ENCODE peak calls at places on chromosomes 5 and 9, in nine cellular contexts. X, U, J, A, Z, S, Q, P and D are unnamed samples.

GRCh38 chr5:472076-472655 is 29.2 kb downstream of the EXOC3 start:
- DNase-seq in Q (peak), X (no peak), U (no peak), P (peak), J (peak), Z (peak), S (no peak), A (peak), D (no peak)

GRCh38 chr5:1544294-1545010 is 20.7 kb upstream of the LPCAT1 start:
- DNase-seq in Z (peak), X (no peak), Q (no peak), J (no peak), S (no peak), U (no peak), P (no peak), A (no peak), D (no peak)

GRCh38 chr5:93782978-93783377 is 41.6 kb upstream of the POU5F2 start:
- DNase-seq in U (peak), J (no peak), Q (no peak), Z (no peak), A (no peak), X (no peak), P (peak), S (no peak), D (no peak)

GRCh38 chr5:92017786-92018185 is 634.7 kb upstream of the ARRDC3 start:
- DNase-seq in S (no peak), A (no peak), J (no peak), X (peak), Z (no peak), P (peak), Q (no peak), U (peak), D (no peak)

GRCh38 chr9:133067813-133068212 is 6.0 kb downstream of the CEL start:
- DNase-seq in A (no peak), Z (no peak), X (no peak), J (no peak), U (no peak), Q (peak), S (no peak), P (no peak), D (no peak)

GRCh38 chr5:72032769-72033168 is 74.5 kb upstream of the MAP1B start:
- DNase-seq in A (peak), Q (no peak), P (no peak), Z (no peak), U (no peak), X (no peak), S (no peak), J (no peak), D (no peak)

GRCh38 chr5:88677943-88678779 is 204.8 kb downstream of the MEF2C start:
- DNase-seq in Q (no peak), J (no peak), P (no peak), X (no peak), A (no peak), S (no peak), Z (no peak), U (no peak), D (no peak)

GRCh38 chr5:139383275-139383992 is at the start of gene SLC23A1:
- DNase-seq in Z (no peak), X (no peak), S (no peak), P (no peak), J (no peak), A (no peak), U (no peak), Q (peak), D (no peak)

GRCh38 chr5:75368391-75368790 is 31.4 kb downstream of the HMGCR start:
- DNase-seq in J (no peak), Q (no peak), A (no peak), X (peak), S (no peak), Z (no peak), U (peak), P (peak), D (no peak)